ENCODE peak calls at places on chromosomes 3 and 15, in eight cellular contexts. I is transverse colon, N is ovary, E is endothelial cell, O is B cell, Y is HFFc6, A is NB4, G is dorsolateral prefrontal cortex. W is an unnamed sample.

GRCh38 chr15:93047621-93048425 is 41.2 kb downstream of the RGMA start:
- DNase-seq in I (no peak), N (no peak), E (no peak), O (no peak), Y (no peak), A (peak; percentile 79), G (no peak), W (no peak)

GRCh38 chr15:91942676-91943417 is 89.3 kb downstream of the SLCO3A1 start:
- DNase-seq in I (peak; percentile 84), N (peak; percentile 92), E (no peak), O (no peak), Y (peak; percentile 64), A (peak; percentile 98), G (no peak), W (peak; percentile 49)

GRCh38 chr15:68003297-68003696 is 50.8 kb upstream of the PIAS1 start:
- DNase-seq in I (no peak), N (no peak), E (no peak), O (no peak), Y (no peak), A (no peak), G (no peak), W (no peak)

GRCh38 chr3:136750209-136750921 is 1.8 kb downstream of the STAG1 start:
- DNase-seq in I (no peak), N (no peak), E (no peak), O (no peak), Y (no peak), A (peak; percentile 36), G (no peak), W (no peak)

GRCh38 chr3:10232138-10232537 is 16.1 kb upstream of the TATDN2 start:
- DNase-seq in I (no peak), N (no peak), E (no peak), O (no peak), Y (no peak), A (peak; percentile 61), G (no peak), W (no peak)

GRCh38 chr3:183401678-183402077 is 26.7 kb downstream of the MCF2L2 start:
- DNase-seq in I (no peak), N (no peak), E (no peak), O (no peak), Y (no peak), A (no peak), G (no peak), W (no peak)

GRCh38 chr15:87269566-87269965 is 987.0 kb downstream of the NTRK3 start:
- DNase-seq in I (no peak), N (no peak), E (no peak), O (no peak), Y (peak; percentile 20), A (no peak), G (no peak), W (no peak)

GRCh38 chr3:106120334-106120733 is 251.5 kb upstream of the CBLB start:
- DNase-seq in I (no peak), N (no peak), E (no peak), O (no peak), Y (peak; percentile 37), A (no peak), G (no peak), W (no peak)

GRCh38 chr15:45425135-45425534 is 46.8 kb upstream of the GATM start:
- DNase-seq in I (no peak), N (no peak), E (no peak), O (no peak), Y (peak; percentile 21), A (peak; percentile 26), G (no peak), W (no peak)

GRCh38 chr15:82108489-82109078 is 62.8 kb upstream of the MEX3B start:
- DNase-seq in I (peak; percentile 72), N (peak; percentile 28), E (peak; percentile 89), O (peak; percentile 73), Y (peak; percentile 39), A (peak; percentile 59), G (no peak), W (peak; percentile 66)

GRCh38 chr3:191774485-191774884 is 313.5 kb downstream of the PYDC2 start:
- DNase-seq in I (no peak), N (no peak), E (no peak), O (no peak), Y (peak; percentile 88), A (no peak), G (no peak), W (peak; percentile 1)

GRCh38 chr3:54188176-54188791 is 65.9 kb downstream of the CACNA2D3 start:
- DNase-seq in I (peak; percentile 38), N (peak; percentile 37), E (peak; percentile 72), O (peak; percentile 27), Y (peak; percentile 19), A (peak; percentile 60), G (no peak), W (peak; percentile 85)

GRCh38 chr3:112354642-112355333 is 21.8 kb downstream of the CD200 start:
- DNase-seq in I (no peak), N (no peak), E (no peak), O (no peak), Y (no peak), A (no peak), G (no peak), W (no peak)

DNA sequence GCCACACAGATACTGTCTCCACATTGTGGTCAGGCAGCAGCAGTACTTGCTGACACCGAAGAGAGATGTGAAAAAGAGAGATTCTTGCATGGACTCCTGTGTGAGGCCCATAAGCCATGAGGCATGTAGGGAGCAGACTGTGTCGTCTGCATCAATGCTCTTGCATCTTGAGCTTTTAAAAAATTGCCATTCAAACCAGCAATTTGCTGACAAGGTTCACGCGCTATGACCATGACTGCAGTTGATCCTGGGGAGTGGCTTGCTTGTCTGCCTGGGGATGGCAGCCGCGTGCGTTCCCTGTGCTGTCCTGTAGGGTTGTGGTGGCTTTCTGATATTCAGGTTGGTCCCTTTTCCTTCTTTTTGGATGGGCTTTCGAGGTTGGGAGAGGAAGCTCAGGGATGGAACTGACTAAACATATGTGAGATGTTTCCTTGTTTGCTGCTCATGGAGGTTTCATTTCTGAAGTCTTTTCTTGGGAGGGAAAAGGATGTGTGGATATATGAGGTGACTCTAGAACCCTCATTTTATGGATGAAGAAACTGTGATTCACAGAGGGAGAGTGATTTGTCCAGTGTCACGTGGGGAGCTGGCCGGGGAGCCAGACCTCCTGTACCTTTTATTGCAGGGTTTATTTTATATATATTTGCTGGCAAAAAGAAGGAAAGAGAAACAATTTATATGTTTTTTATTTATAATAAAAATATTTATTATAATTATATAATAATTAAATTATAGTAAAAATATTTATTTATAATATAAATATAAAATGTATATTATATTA is 48.6 kb downstream of the LPP start:
- DNase-seq in I (no peak), N (no peak), E (peak; percentile 21), O (no peak), Y (no peak), A (peak; percentile 8), G (no peak), W (no peak)
- TF ChIP-seq CTCF in I (no peak), N (no peak), E (no peak), O (no peak), Y (peak; percentile 25), A (no peak), G (no peak), W (peak; percentile 24)

DNA sequence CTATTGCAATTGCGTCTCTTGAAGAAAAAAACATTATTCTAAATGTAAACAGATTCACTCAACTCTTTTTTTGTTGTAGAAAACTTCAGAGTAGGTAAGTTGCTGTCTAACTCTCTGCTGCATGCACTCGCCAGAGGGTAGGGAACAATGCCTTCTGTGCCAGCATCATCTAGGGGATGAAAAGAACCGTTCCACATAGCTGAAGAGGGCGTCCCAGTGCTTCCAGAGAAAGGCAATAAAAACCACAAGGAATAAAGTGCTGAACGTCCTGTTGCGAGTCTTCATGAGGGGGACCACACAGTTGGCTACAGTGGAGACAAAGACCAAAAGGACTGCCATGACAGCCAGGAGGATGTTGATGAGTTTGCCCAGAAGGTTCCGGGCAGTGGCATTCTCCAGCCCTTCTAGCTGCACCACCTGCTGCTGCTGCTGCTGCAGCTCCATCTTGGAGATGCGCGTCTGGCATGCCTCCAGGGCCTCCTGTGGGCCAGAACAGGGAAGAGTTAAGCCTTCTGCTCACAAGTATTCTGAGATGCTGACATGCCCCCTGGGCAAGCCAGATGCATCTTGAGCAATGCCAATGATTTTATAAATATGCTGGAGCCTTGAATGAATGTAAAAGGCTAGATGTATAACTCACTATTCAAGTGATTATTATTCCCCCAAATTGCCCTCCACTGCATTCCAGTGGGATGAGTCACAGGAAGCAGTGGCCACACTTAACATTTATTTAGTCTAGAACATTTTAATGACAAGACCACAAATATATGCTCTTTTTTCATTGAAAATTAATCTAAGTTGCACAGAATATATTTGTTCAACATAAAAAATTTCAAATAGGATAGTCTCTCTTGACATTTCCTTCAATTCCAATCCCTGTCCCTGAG is 45.1 kb upstream of the PLXND1 start:
- DNase-seq in I (no peak), N (peak; percentile 55), E (no peak), O (no peak), Y (peak; percentile 92), A (no peak), G (peak; percentile 31), W (no peak)
- TF ChIP-seq CTCF in I (no peak), N (no peak), E (no peak), O (no peak), Y (peak; percentile 42), A (no peak), G (peak; percentile 10), W (no peak)

GRCh38 chr3:39398700-39399099 is 7.8 kb upstream of the RPSA start:
- DNase-seq in I (no peak), N (no peak), E (no peak), O (no peak), Y (no peak), A (peak; percentile 24), G (no peak), W (no peak)
- TF ChIP-seq CTCF in I (no peak), N (no peak), E (no peak), O (no peak), Y (peak; percentile 8), A (no peak), G (no peak), W (no peak)

DNA sequence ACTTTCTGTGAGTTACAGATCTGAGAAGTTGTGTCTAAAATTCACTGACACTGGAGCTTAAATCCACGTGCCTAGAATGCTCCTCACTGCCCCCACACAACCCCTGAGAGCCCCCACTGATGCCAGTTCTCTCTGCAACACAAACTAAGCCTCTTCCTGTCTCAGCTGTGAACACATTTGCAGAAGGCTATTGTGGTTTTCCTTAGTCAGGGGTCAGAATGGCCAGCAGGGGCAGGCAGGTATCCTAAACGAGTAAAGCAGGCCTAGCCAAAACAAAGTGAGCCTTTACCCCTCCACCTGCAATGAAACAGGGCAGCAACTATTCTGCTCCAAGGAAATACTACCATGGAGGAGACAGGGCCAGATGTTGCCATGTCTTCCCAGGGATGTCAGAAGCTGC is 78.6 kb downstream of the FHIT start:
- DNase-seq in I (no peak), N (no peak), E (peak; percentile 21), O (no peak), Y (no peak), A (no peak), G (no peak), W (no peak)
- TF ChIP-seq CTCF in I (no peak), N (no peak), E (peak; percentile 20), O (no peak), Y (no peak), A (no peak), G (no peak), W (no peak)

DNA sequence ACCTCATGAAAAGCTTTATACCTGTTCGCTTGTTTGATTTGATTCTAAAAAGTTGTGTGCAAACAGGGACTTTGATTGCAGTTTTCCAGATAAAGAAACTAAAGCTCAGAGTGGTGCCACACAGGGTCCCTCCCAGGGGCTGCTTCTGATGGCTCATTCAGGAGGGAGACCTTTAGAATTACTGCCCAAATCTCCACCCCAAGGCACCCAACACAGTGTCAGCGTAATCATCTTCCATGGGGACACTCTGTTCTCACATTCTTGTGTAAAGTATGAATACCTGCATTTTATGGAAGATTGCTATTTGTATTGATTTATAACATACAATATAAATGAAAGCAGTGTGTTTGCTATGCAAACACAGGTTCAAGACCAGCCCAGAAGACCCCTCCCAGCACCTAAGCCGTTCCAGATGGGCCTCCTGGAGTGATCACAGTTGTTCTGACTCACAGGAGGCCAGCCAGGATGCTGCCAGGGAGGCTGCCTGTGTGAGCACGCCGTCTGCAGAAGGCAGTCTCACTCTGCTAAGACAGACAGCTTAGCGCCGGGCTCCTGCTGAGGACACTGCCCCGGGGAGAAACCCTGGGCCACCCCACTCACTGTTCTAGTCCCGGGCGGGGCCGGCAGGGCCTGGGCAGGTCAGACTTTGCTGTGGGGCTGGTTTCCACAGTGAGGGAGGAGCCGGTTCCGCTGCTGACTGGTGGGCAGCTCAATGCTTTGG is 185.6 kb downstream of the FAM43A start:
- DNase-seq in I (peak; percentile 88), N (no peak), E (peak; percentile 16), O (peak; percentile 33), Y (peak; percentile 88), A (peak; percentile 74), G (no peak), W (peak; percentile 30)
- TF ChIP-seq CTCF in I (no peak), N (no peak), E (no peak), O (no peak), Y (no peak), A (no peak), G (no peak), W (no peak)

W was measured in nephron progenitor cell.